ENCODE peak calls at places on chromosomes 1 and 21, in four cellular contexts. F, R, P and K are unnamed samples. For H3K4me1, the result is how much of the 10 kb centered on the place peaks cover.

GRCh38 chr1:212981025-212981495 is 30.7 kb downstream of the VASH2 start:
- DNase-seq in R (no peak), P (no peak), F (peak), K (no peak)

GRCh38 chr1:21725738-21726392 is 56.7 kb upstream of the RAP1GAP start:
- DNase-seq in F (no peak), P (no peak), R (no peak), K (no peak)

GRCh38 chr1:202567747-202568146 is 142.5 kb downstream of the SYT2 start:
- DNase-seq in P (no peak), R (no peak), F (no peak), K (no peak)

GRCh38 chr1:203177471-203178039 is 1.9 kb upstream of the MYBPH start:
- DNase-seq in P (no peak), F (peak), R (no peak), K (no peak)

GRCh38 chr1:3857791-3858129 is 484 bp downstream of the DFFB start:
- DNase-seq in P (no peak), R (no peak), F (no peak), K (peak)

GRCh38 chr1:7795406-7795805 is 11.3 kb downstream of the PER3 start:
- DNase-seq in F (no peak), R (no peak), P (no peak), K (no peak)

GRCh38 chr1:61107638-61108037 is 25.3 kb downstream of the NFIA start:
- DNase-seq in R (no peak), F (no peak), P (no peak), K (no peak)

GRCh38 chr1:201676061-201676644 is 137.2 kb downstream of the NAV1 start:
- DNase-seq in F (no peak), P (peak), R (no peak), K (no peak)

GRCh38 chr1:243471754-243472725 is 216.2 kb downstream of the SDCCAG8 start:
- DNase-seq in F (no peak), P (no peak), R (no peak), K (no peak)

GRCh38 chr1:35650416-35650815 is 9.1 kb upstream of the PSMB2 start:
- DNase-seq in P (no peak), F (no peak), R (no peak), K (no peak)

GRCh38 chr1:174953657-174954435 is 45.9 kb upstream of the CACYBP start:
- DNase-seq in P (no peak), R (no peak), F (peak), K (no peak)

GRCh38 chr1:203264052-203264501 is 34.6 kb upstream of the CHIT1 start:
- DNase-seq in F (no peak), P (no peak), R (no peak), K (no peak)

GRCh38 chr1:27358928-27359313 is 7.8 kb downstream of the MAP3K6 start:
- DNase-seq in R (no peak), P (no peak), F (no peak), K (no peak)

GRCh38 chr1:61742620-61743431 is 546 bp downstream of the PATJ start:
- DNase-seq in F (peak), R (no peak), P (peak), K (no peak)

GRCh38 chr1:229664133-229664689 is 38.2 kb downstream of the URB2 start:
- DNase-seq in F (no peak), P (peak), R (peak), K (peak)

GRCh38 chr1:81827942-81828341 is 27.2 kb downstream of the ADGRL2 start:
- DNase-seq in R (no peak), F (no peak), P (no peak), K (no peak)

GRCh38 chr1:111290640-111291039 is at the start of gene CHIA:
- DNase-seq in P (no peak), F (no peak), R (no peak), K (no peak)

GRCh38 chr1:109959974-109960744 is 24.4 kb upstream of the AHCYL1 start:
- DNase-seq in F (peak), R (no peak), P (no peak), K (no peak)

GRCh38 chr1:167248707-167249642 is 28.3 kb downstream of the POU2F1 start:
- DNase-seq in P (no peak), F (no peak), R (no peak), K (no peak)

GRCh38 chr1:42955311-42956063 is 3.2 kb downstream of the SLC2A1 start:
- DNase-seq in R (peak), P (no peak), F (no peak), K (peak)

GRCh38 chr1:219927956-219928790 is at the start of gene SLC30A10:
- DNase-seq in F (peak), R (no peak), P (no peak), K (no peak)

GRCh38 chr1:202952818-202953217 is 5.3 kb downstream of the ADIPOR1 start:
- DNase-seq in R (no peak), P (peak), F (no peak), K (no peak)

GRCh38 chr1:53091841-53092645 is 30.0 kb downstream of the PODN start:
- DNase-seq in P (peak), R (no peak), F (no peak), K (no peak)

GRCh38 chr1:155938220-155938627 is 3.2 kb upstream of the RXFP4 start:
- DNase-seq in R (peak), P (no peak), F (peak), K (peak)

GRCh38 chr1:56754713-56755505 is 64.3 kb downstream of the FYB2 start:
- DNase-seq in P (no peak), F (no peak), R (no peak), K (no peak)

GRCh38 chr21:42796327-42797062 is 82.8 kb downstream of the WDR4 start:
- DNase-seq in R (no peak), F (no peak), P (no peak), K (no peak)

GRCh38 chr1:225342695-225343094 is 85.1 kb downstream of the LBR start:
- DNase-seq in R (no peak), P (no peak), F (no peak), K (no peak)

GRCh38 chr1:17982197-17982596 is 125.4 kb upstream of the IGSF21 start:
- DNase-seq in R (no peak), F (no peak), P (no peak), K (no peak)

GRCh38 chr1:17984510-17985085 is 123.0 kb upstream of the IGSF21 start:
- DNase-seq in R (no peak), P (peak), F (peak), K (peak)

GRCh38 chr1:17978016-17978415 is 129.6 kb upstream of the IGSF21 start:
- DNase-seq in F (no peak), R (no peak), P (no peak), K (no peak)

GRCh38 chr1:17976843-17977242 is 130.8 kb upstream of the IGSF21 start:
- DNase-seq in F (no peak), P (no peak), R (no peak), K (no peak)

GRCh38 chr1:17979815-17980214 is 127.8 kb upstream of the IGSF21 start:
- DNase-seq in F (no peak), R (no peak), P (no peak), K (peak)
- H3K4me1 ChIP-seq in F (under half), R (under half), P (under half), K (under half)

GRCh38 chr1:45678489-45678888 is 7.8 kb downstream of the GPBP1L1 start:
- DNase-seq in F (no peak), R (no peak), P (no peak), K (no peak)
- H3K27ac ChIP-seq in F (no peak), R (no peak), P (no peak), K (no peak)

GRCh38 chr1:25700124-25700523 is 83.5 kb downstream of the MAN1C1 start:
- DNase-seq in R (no peak), F (no peak), P (peak), K (no peak)

GRCh38 chr1:25697426-25698220 is 81.0 kb downstream of the MAN1C1 start:
- DNase-seq in P (no peak), R (peak), F (no peak), K (no peak)

GRCh38 chr1:25695991-25696330 is 79.4 kb downstream of the MAN1C1 start:
- DNase-seq in P (peak), R (no peak), F (peak), K (no peak)

GRCh38 chr1:25699501-25700089 is 83.0 kb downstream of the MAN1C1 start:
- DNase-seq in P (peak), R (no peak), F (no peak), K (no peak)

GRCh38 chr1:25698252-25698651 is 81.7 kb downstream of the MAN1C1 start:
- DNase-seq in P (no peak), R (no peak), F (no peak), K (no peak)
- H3K4me1 ChIP-seq in P (half or more), R (under half), F (under half), K (under half)

GRCh38 chr1:169484683-169485426 is 889 bp downstream of the SLC19A2 start:
- DNase-seq in P (peak), F (peak), R (peak), K (peak)
- H3K27ac ChIP-seq in P (peak), F (peak), R (peak), K (no peak)

DNA sequence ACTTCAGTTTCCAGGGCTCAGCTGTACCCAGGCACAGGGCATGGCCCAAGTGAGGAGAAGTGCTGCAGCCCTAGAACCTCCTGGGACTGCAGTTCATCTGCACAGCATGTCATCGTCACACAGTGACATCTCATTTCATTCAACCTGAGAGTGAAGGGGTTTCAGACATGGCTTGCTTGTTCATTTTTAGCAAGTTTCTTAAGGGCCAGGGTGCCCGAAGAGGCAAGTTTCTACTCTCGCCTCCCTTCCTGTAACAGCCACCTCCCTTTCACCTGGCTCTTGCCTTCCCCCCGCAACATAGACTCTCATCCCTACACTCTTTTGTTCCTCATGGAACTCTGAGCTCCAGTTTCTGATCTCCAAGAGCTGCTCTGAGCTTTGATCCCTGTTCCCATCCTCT is 108.1 kb downstream of the C1orf21 start:
- DNase-seq in P (no peak), F (no peak), R (no peak), K (no peak)
- H3K4me1 ChIP-seq in P (half or more), F (under half), R (under half), K (under half)

DNA sequence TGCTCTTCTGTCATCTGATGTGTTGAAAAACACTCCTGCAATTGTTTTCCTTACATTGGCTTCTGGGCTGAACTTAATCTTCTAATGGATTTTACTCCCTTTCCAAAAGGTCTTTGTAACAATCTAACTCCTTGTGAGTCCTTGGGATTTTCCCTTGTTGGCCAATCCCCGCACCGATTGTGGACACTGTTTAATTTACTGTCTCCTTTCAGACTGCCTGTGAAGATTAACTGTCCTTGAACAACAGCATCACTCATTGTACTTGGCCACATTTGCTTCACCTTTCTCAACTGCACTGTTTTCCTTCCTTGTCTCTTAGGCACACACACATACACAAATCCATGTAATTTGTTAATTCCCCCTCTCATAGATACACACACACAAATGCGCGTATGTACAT is 120.4 kb downstream of the SPATA46 start:
- DNase-seq in R (no peak), P (no peak), F (no peak), K (no peak)
- H3K27ac ChIP-seq in R (no peak), P (no peak), F (no peak), K (no peak)

GRCh38 chr1:204455063-204455830 is 39.4 kb downstream of the PIK3C2B start:
- DNase-seq in F (no peak), R (no peak), P (no peak), K (no peak)
- H3K4me1 ChIP-seq in F (under half), R (under half), P (under half), K (under half)